ENCODE peak calls at places on chromosomes 13 and 19, in ten cellular contexts. V is stomach, F is cardiac fibroblast, Q is left ventricle myocardium inferior, P is GM23338, U is DND-41, Y is AG09309, G is endothelial cell, S is astrocyte, C is tibial artery. M is an unnamed sample.
A peak's percentile ranks its signal among the peaks of the same experiment; 100 is the strongest.

GRCh38 chr13:21674271-21675009 is 3.6 kb downstream of the FGF9 start:
- DNase-seq in U (no peak), V (no peak), Y (no peak), Q (peak; percentile 41), C (no peak), S (no peak), F (no peak), P (peak; percentile 65), G (peak; percentile 41), M (peak; percentile 20)

GRCh38 chr13:112658807-112659206 is 31.0 kb upstream of the ATP11A start:
- DNase-seq in S (no peak), Q (no peak), U (no peak), F (no peak), C (no peak), Y (no peak), G (no peak), P (no peak), V (no peak), M (no peak)

GRCh38 chr13:75194717-75195116 is 287.3 kb downstream of the TBC1D4 start:
- DNase-seq in S (no peak), G (no peak), Y (no peak), P (no peak), F (no peak), C (peak; percentile 70), Q (no peak), V (no peak), U (no peak), M (no peak)

GRCh38 chr13:113152894-113153809 is 5.3 kb upstream of the PROZ start:
- DNase-seq in S (peak; percentile 22), G (peak; percentile 40), C (no peak), F (peak; percentile 11), U (peak; percentile 9), P (peak; percentile 73), V (peak; percentile 49), Q (peak; percentile 48), Y (no peak), M (peak; percentile 41)

GRCh38 chr13:98822238-98822606 is 69.8 kb upstream of the SLC15A1 start:
- DNase-seq in G (no peak), V (no peak), Q (no peak), S (peak; percentile 65), P (no peak), C (no peak), U (no peak), Y (no peak), F (peak; percentile 25), M (no peak)

GRCh38 chr13:30963794-30964193 is 31.3 kb downstream of the TEX26 start:
- DNase-seq in G (no peak), V (peak; percentile 46), Q (no peak), F (peak; percentile 48), Y (no peak), P (no peak), S (no peak), C (no peak), U (no peak), M (no peak)

GRCh38 chr13:43546260-43546659 is 240.5 kb downstream of the ENOX1 start:
- DNase-seq in F (no peak), V (no peak), P (no peak), S (no peak), Y (no peak), Q (peak; percentile 60), U (peak; percentile 5), C (no peak), G (no peak), M (no peak)

GRCh38 chr13:110444226-110444653 is 117.3 kb downstream of the RAB20 start:
- DNase-seq in U (no peak), P (no peak), Q (peak; percentile 31), G (no peak), F (peak; percentile 76), Y (no peak), V (no peak), C (peak; percentile 62), S (peak; percentile 43), M (no peak)

GRCh38 chr19:30311911-30312310 is 60.3 kb upstream of the ZNF536 start:
- DNase-seq in G (no peak), V (no peak), C (no peak), S (no peak), U (no peak), P (no peak), F (no peak), Q (no peak), Y (no peak), M (no peak)

GRCh38 chr19:4183967-4184717 is 1.7 kb downstream of the ANKRD24 start:
- DNase-seq in G (no peak), P (no peak), Y (no peak), V (no peak), U (no peak), F (no peak), Q (no peak), C (peak; percentile 64), S (no peak), M (no peak)

GRCh38 chr13:25354377-25354776 is 17.4 kb upstream of the ATP8A2 start:
- DNase-seq in Y (no peak), P (no peak), G (no peak), F (no peak), S (no peak), C (no peak), Q (no peak), U (no peak), V (no peak), M (no peak)

GRCh38 chr19:13794388-13794751 is 873 bp upstream of the ZSWIM4 start:
- DNase-seq in U (no peak), F (peak; percentile 95), Q (peak; percentile 83), C (peak; percentile 93), G (no peak), P (peak; percentile 39), Y (peak; percentile 83), V (peak; percentile 80), S (peak; percentile 97), M (no peak)

GRCh38 chr19:805600-806550 is 8.6 kb downstream of the PTBP1 start:
- DNase-seq in V (no peak), Y (no peak), C (no peak), U (no peak), S (no peak), G (no peak), F (no peak), Q (no peak), P (peak; percentile 43), M (no peak)

GRCh38 chr13:88656751-88657150 is 985.6 kb downstream of the SLITRK5 start:
- DNase-seq in G (no peak), Y (no peak), F (no peak), Q (no peak), P (no peak), U (no peak), S (no peak), C (no peak), V (no peak), M (no peak)

GRCh38 chr19:22625266-22626035 is 8.7 kb upstream of the ZNF492 start:
- DNase-seq in P (no peak), F (no peak), V (no peak), U (no peak), C (no peak), S (no peak), Q (no peak), G (no peak), Y (no peak), M (no peak)

GRCh38 chr19:7506385-7507328 is 9.2 kb upstream of the ZNF358 start:
- DNase-seq in Q (peak; percentile 74), P (peak; percentile 100), V (peak; percentile 86), S (peak; percentile 68), F (peak; percentile 95), C (peak; percentile 84), G (peak; percentile 37), Y (no peak), U (peak; percentile 56), M (no peak)

DNA sequence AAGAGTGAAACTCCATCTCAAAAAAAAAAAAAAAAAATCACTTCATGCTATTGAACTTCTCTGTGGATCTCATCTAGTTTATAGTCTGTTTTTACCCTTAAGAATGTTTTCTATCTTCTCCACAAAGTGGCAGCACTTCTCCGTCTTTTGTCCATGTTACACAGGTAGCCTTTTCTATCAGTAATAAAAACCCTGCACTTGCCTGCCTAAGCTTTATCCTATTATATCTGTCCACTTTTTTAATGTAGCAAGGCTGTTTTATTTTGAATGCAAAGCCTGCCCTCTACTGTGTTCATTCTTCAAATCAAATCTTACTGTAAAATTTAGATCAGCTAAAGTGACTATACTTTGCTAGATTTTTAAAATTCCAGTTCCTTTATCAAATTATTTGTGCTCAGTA is 124.0 kb downstream of the STOML3 start:
- DNase-seq in C (no peak), S (no peak), Y (no peak), U (no peak), V (no peak), Q (no peak), P (no peak), G (no peak), F (no peak), M (no peak)
- TF ChIP-seq CTCF in C (no peak), S (peak; percentile 10), Y (no peak), U (no peak), V (peak; percentile 9), Q (no peak), P (no peak), G (no peak), F (no peak), M (no peak)

GRCh38 chr13:35496761-35497386 is 20.4 kb upstream of the MAB21L1 start:
- DNase-seq in Y (no peak), U (no peak), S (no peak), C (no peak), V (no peak), P (no peak), Q (no peak), F (peak; percentile 6), G (no peak), M (no peak)
- TF ChIP-seq CTCF in Y (no peak), U (no peak), S (no peak), C (no peak), V (no peak), P (no peak), Q (no peak), F (no peak), G (no peak), M (no peak)

DNA sequence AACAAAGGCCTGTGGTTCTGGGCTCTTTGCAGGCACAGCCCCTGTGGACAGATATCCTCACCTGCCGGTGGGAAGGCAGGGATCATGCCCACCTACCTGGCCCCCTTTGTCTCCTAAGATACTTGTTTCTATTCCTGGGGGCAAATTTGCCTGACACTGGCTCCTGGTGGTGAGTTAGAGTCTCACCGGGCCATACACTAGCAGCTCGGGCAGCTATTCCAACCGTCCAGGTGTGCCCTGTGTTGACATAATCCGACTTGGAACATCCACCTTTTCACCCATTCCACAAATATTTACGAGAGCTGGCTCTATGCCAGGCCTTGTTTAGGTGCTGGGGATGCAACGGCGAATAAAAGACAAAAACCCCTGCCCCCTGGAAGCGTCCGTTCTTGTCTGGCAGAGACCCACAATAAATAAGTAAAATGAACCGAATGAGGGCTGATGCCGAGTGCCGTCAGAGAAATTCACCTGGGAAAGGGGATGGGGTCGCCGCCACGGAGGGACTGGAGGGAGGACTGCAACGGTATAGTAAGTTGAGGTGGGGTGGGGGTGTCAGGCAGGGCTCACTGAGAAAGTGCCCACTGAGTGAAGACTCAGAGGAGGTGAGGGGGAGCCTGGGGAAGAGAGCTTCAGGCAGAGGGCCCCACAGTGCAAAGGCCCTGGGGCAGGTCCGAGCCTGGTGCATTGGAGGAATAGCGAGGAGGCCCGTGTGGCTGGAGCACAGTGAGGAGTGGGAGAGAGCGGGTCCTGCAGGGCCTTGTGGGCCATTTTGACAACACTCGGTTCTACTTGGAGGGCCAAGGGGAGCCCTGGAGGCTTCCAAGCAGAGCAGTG is 43.2 kb upstream of the RANBP3 start:
- DNase-seq in F (no peak), U (no peak), C (no peak), G (no peak), P (no peak), S (no peak), Q (no peak), Y (no peak), V (peak; percentile 56), M (no peak)
- TF ChIP-seq CTCF in F (no peak), U (no peak), C (no peak), G (no peak), P (peak; percentile 14), S (no peak), Q (no peak), Y (no peak), V (no peak), M (no peak)

GRCh38 chr19:19742773-19743172 is 9.9 kb upstream of the ZNF14 start:
- DNase-seq in Y (no peak), F (no peak), Q (no peak), V (no peak), U (no peak), C (no peak), P (no peak), S (no peak), G (no peak), M (no peak)
- TF ChIP-seq CTCF in Y (no peak), F (no peak), Q (no peak), V (no peak), U (no peak), C (no peak), P (no peak), S (no peak), G (no peak), M (no peak)